ENCODE peak calls at places on chromosomes 7 and 10, in nine cellular contexts. One of them, this sample, is unnamed.

GRCh38 chr10:132517951-132518521 is 19.6 kb upstream of the INPP5A start:
- DNase-seq in AG09319: no peak
- DNase-seq in iPS-NIHi11: no peak
- DNase-seq in stimulated activated naive CD8-positive, alpha-beta T cell treated with anti-CD3 and anti-CD28 coated beads, Interleukin-15, Interleukin-2, amounts not matched to agents 100 U/mL and 50 U/mL, for 24 hours: no peak
- DNase-seq in mucosa of gallbladder: no peak
- DNase-seq in endothelial cell: no peak
- DNase-seq in midbrain: no peak
- DNase-seq in stimulated activated CD4-positive, alpha-beta T cell treated with anti-CD3 and anti-CD28 coated beads, Interleukin-1b, Interleukin-23, amount 100 ng/mL, for 1 hour: no peak
- DNase-seq in coronary artery: peak; percentile 66
- DNase-seq in this sample: no peak

GRCh38 chr7:153324094-153324493 is 564.5 kb downstream of the ACTR3B start:
- DNase-seq in iPS-NIHi11: no peak
- DNase-seq in coronary artery: no peak
- DNase-seq in AG09319: no peak
- DNase-seq in stimulated activated naive CD8-positive, alpha-beta T cell treated with anti-CD3 and anti-CD28 coated beads, Interleukin-15, Interleukin-2, amounts not matched to agents 100 U/mL and 50 U/mL, for 24 hours: no peak
- DNase-seq in endothelial cell: no peak
- DNase-seq in stimulated activated CD4-positive, alpha-beta T cell treated with anti-CD3 and anti-CD28 coated beads, Interleukin-1b, Interleukin-23, amount 100 ng/mL, for 1 hour: no peak
- DNase-seq in midbrain: no peak
- DNase-seq in mucosa of gallbladder: no peak
- DNase-seq in this sample: no peak

GRCh38 chr7:73343671-73344380 is 15.9 kb downstream of the FKBP6 start:
- DNase-seq in coronary artery: no peak
- DNase-seq in stimulated activated CD4-positive, alpha-beta T cell treated with anti-CD3 and anti-CD28 coated beads, Interleukin-1b, Interleukin-23, amount 100 ng/mL, for 1 hour: no peak
- DNase-seq in endothelial cell: no peak
- DNase-seq in stimulated activated naive CD8-positive, alpha-beta T cell treated with anti-CD3 and anti-CD28 coated beads, Interleukin-15, Interleukin-2, amounts not matched to agents 100 U/mL and 50 U/mL, for 24 hours: no peak
- DNase-seq in AG09319: no peak
- DNase-seq in iPS-NIHi11: no peak
- DNase-seq in mucosa of gallbladder: no peak
- DNase-seq in midbrain: no peak
- DNase-seq in this sample: no peak

GRCh38 chr7:105826143-105826542 is 50.3 kb downstream of the ATXN7L1 start:
- DNase-seq in mucosa of gallbladder: no peak
- DNase-seq in stimulated activated CD4-positive, alpha-beta T cell treated with anti-CD3 and anti-CD28 coated beads, Interleukin-1b, Interleukin-23, amount 100 ng/mL, for 1 hour: no peak
- DNase-seq in endothelial cell: no peak
- DNase-seq in stimulated activated naive CD8-positive, alpha-beta T cell treated with anti-CD3 and anti-CD28 coated beads, Interleukin-15, Interleukin-2, amounts not matched to agents 100 U/mL and 50 U/mL, for 24 hours: no peak
- DNase-seq in coronary artery: no peak
- DNase-seq in iPS-NIHi11: no peak
- DNase-seq in AG09319: no peak
- DNase-seq in midbrain: no peak
- DNase-seq in this sample: no peak

GRCh38 chr10:17453377-17454091 is 861 bp downstream of the ST8SIA6 start:
- DNase-seq in mucosa of gallbladder: no peak
- DNase-seq in stimulated activated naive CD8-positive, alpha-beta T cell treated with anti-CD3 and anti-CD28 coated beads, Interleukin-15, Interleukin-2, amounts not matched to agents 100 U/mL and 50 U/mL, for 24 hours: peak; percentile 45
- DNase-seq in stimulated activated CD4-positive, alpha-beta T cell treated with anti-CD3 and anti-CD28 coated beads, Interleukin-1b, Interleukin-23, amount 100 ng/mL, for 1 hour: no peak
- DNase-seq in AG09319: no peak
- DNase-seq in midbrain: no peak
- DNase-seq in iPS-NIHi11: peak; percentile 64
- DNase-seq in coronary artery: no peak
- DNase-seq in endothelial cell: peak; percentile 42
- DNase-seq in this sample: peak; percentile 16

GRCh38 chr7:64997927-64998391 is 7.1 kb upstream of the ZNF117 start:
- DNase-seq in AG09319: no peak
- DNase-seq in mucosa of gallbladder: peak; percentile 79
- DNase-seq in stimulated activated naive CD8-positive, alpha-beta T cell treated with anti-CD3 and anti-CD28 coated beads, Interleukin-15, Interleukin-2, amounts not matched to agents 100 U/mL and 50 U/mL, for 24 hours: no peak
- DNase-seq in iPS-NIHi11: peak; percentile 57
- DNase-seq in midbrain: no peak
- DNase-seq in stimulated activated CD4-positive, alpha-beta T cell treated with anti-CD3 and anti-CD28 coated beads, Interleukin-1b, Interleukin-23, amount 100 ng/mL, for 1 hour: no peak
- DNase-seq in coronary artery: no peak
- DNase-seq in endothelial cell: no peak
- DNase-seq in this sample: no peak

GRCh38 chr10:24310104-24310503 is 101.2 kb downstream of the KIAA1217 start:
- DNase-seq in coronary artery: no peak
- DNase-seq in stimulated activated CD4-positive, alpha-beta T cell treated with anti-CD3 and anti-CD28 coated beads, Interleukin-1b, Interleukin-23, amount 100 ng/mL, for 1 hour: no peak
- DNase-seq in endothelial cell: no peak
- DNase-seq in stimulated activated naive CD8-positive, alpha-beta T cell treated with anti-CD3 and anti-CD28 coated beads, Interleukin-15, Interleukin-2, amounts not matched to agents 100 U/mL and 50 U/mL, for 24 hours: no peak
- DNase-seq in mucosa of gallbladder: no peak
- DNase-seq in midbrain: no peak
- DNase-seq in iPS-NIHi11: no peak
- DNase-seq in AG09319: no peak
- DNase-seq in this sample: no peak

GRCh38 chr7:99324966-99325596 is 617 bp upstream of the ARPC1A start:
- DNase-seq in iPS-NIHi11: peak; percentile 31
- DNase-seq in midbrain: no peak
- DNase-seq in endothelial cell: no peak
- DNase-seq in mucosa of gallbladder: no peak
- DNase-seq in AG09319: no peak
- DNase-seq in coronary artery: no peak
- DNase-seq in stimulated activated CD4-positive, alpha-beta T cell treated with anti-CD3 and anti-CD28 coated beads, Interleukin-1b, Interleukin-23, amount 100 ng/mL, for 1 hour: no peak
- DNase-seq in stimulated activated naive CD8-positive, alpha-beta T cell treated with anti-CD3 and anti-CD28 coated beads, Interleukin-15, Interleukin-2, amounts not matched to agents 100 U/mL and 50 U/mL, for 24 hours: peak; percentile 11
- DNase-seq in this sample: no peak

GRCh38 chr7:45574521-45575500 is 643 bp downstream of the ADCY1 start:
- DNase-seq in mucosa of gallbladder: no peak
- DNase-seq in coronary artery: peak; percentile 63
- DNase-seq in stimulated activated naive CD8-positive, alpha-beta T cell treated with anti-CD3 and anti-CD28 coated beads, Interleukin-15, Interleukin-2, amounts not matched to agents 100 U/mL and 50 U/mL, for 24 hours: no peak
- DNase-seq in endothelial cell: peak; percentile 61
- DNase-seq in stimulated activated CD4-positive, alpha-beta T cell treated with anti-CD3 and anti-CD28 coated beads, Interleukin-1b, Interleukin-23, amount 100 ng/mL, for 1 hour: no peak
- DNase-seq in AG09319: no peak
- DNase-seq in iPS-NIHi11: peak; percentile 91
- DNase-seq in midbrain: peak; percentile 19
- DNase-seq in this sample: peak; percentile 46

GRCh38 chr10:73983096-73984047 is 14.5 kb upstream of the VCL start:
- DNase-seq in iPS-NIHi11: no peak
- DNase-seq in coronary artery: no peak
- DNase-seq in midbrain: no peak
- DNase-seq in endothelial cell: no peak
- DNase-seq in stimulated activated CD4-positive, alpha-beta T cell treated with anti-CD3 and anti-CD28 coated beads, Interleukin-1b, Interleukin-23, amount 100 ng/mL, for 1 hour: no peak
- DNase-seq in stimulated activated naive CD8-positive, alpha-beta T cell treated with anti-CD3 and anti-CD28 coated beads, Interleukin-15, Interleukin-2, amounts not matched to agents 100 U/mL and 50 U/mL, for 24 hours: no peak
- DNase-seq in AG09319: no peak
- DNase-seq in mucosa of gallbladder: no peak
- DNase-seq in this sample: no peak

GRCh38 chr7:114086906-114087651 is 168.3 kb upstream of the PPP1R3A start:
- DNase-seq in mucosa of gallbladder: no peak
- DNase-seq in AG09319: no peak
- DNase-seq in stimulated activated CD4-positive, alpha-beta T cell treated with anti-CD3 and anti-CD28 coated beads, Interleukin-1b, Interleukin-23, amount 100 ng/mL, for 1 hour: no peak
- DNase-seq in midbrain: peak; percentile 11
- DNase-seq in endothelial cell: peak; percentile 33
- DNase-seq in coronary artery: no peak
- DNase-seq in stimulated activated naive CD8-positive, alpha-beta T cell treated with anti-CD3 and anti-CD28 coated beads, Interleukin-15, Interleukin-2, amounts not matched to agents 100 U/mL and 50 U/mL, for 24 hours: peak; percentile 3
- DNase-seq in iPS-NIHi11: peak; percentile 11
- DNase-seq in this sample: peak; percentile 6

GRCh38 chr7:109003742-109004141 is 434.1 kb downstream of the DNAJB9 start:
- DNase-seq in mucosa of gallbladder: no peak
- DNase-seq in iPS-NIHi11: no peak
- DNase-seq in AG09319: no peak
- DNase-seq in midbrain: no peak
- DNase-seq in endothelial cell: no peak
- DNase-seq in stimulated activated CD4-positive, alpha-beta T cell treated with anti-CD3 and anti-CD28 coated beads, Interleukin-1b, Interleukin-23, amount 100 ng/mL, for 1 hour: no peak
- DNase-seq in stimulated activated naive CD8-positive, alpha-beta T cell treated with anti-CD3 and anti-CD28 coated beads, Interleukin-15, Interleukin-2, amounts not matched to agents 100 U/mL and 50 U/mL, for 24 hours: no peak
- DNase-seq in coronary artery: no peak
- DNase-seq in this sample: no peak

GRCh38 chr10:101941871-101942270 is 98.3 kb upstream of the KCNIP2 start:
- DNase-seq in mucosa of gallbladder: no peak
- DNase-seq in coronary artery: no peak
- DNase-seq in iPS-NIHi11: no peak
- DNase-seq in midbrain: no peak
- DNase-seq in stimulated activated naive CD8-positive, alpha-beta T cell treated with anti-CD3 and anti-CD28 coated beads, Interleukin-15, Interleukin-2, amounts not matched to agents 100 U/mL and 50 U/mL, for 24 hours: no peak
- DNase-seq in stimulated activated CD4-positive, alpha-beta T cell treated with anti-CD3 and anti-CD28 coated beads, Interleukin-1b, Interleukin-23, amount 100 ng/mL, for 1 hour: no peak
- DNase-seq in endothelial cell: no peak
- DNase-seq in AG09319: no peak
- DNase-seq in this sample: no peak

GRCh38 chr10:23310443-23310842 is 34.2 kb downstream of the C10orf67 start:
- DNase-seq in coronary artery: no peak
- DNase-seq in iPS-NIHi11: no peak
- DNase-seq in stimulated activated naive CD8-positive, alpha-beta T cell treated with anti-CD3 and anti-CD28 coated beads, Interleukin-15, Interleukin-2, amounts not matched to agents 100 U/mL and 50 U/mL, for 24 hours: no peak
- DNase-seq in mucosa of gallbladder: no peak
- DNase-seq in endothelial cell: no peak
- DNase-seq in stimulated activated CD4-positive, alpha-beta T cell treated with anti-CD3 and anti-CD28 coated beads, Interleukin-1b, Interleukin-23, amount 100 ng/mL, for 1 hour: no peak
- DNase-seq in midbrain: no peak
- DNase-seq in AG09319: no peak
- DNase-seq in this sample: no peak

GRCh38 chr10:95405655-95406054 is 114.9 kb upstream of the PDLIM1 start:
- DNase-seq in coronary artery: no peak
- DNase-seq in endothelial cell: no peak
- DNase-seq in iPS-NIHi11: no peak
- DNase-seq in AG09319: no peak
- DNase-seq in stimulated activated CD4-positive, alpha-beta T cell treated with anti-CD3 and anti-CD28 coated beads, Interleukin-1b, Interleukin-23, amount 100 ng/mL, for 1 hour: no peak
- DNase-seq in midbrain: no peak
- DNase-seq in stimulated activated naive CD8-positive, alpha-beta T cell treated with anti-CD3 and anti-CD28 coated beads, Interleukin-15, Interleukin-2, amounts not matched to agents 100 U/mL and 50 U/mL, for 24 hours: no peak
- DNase-seq in mucosa of gallbladder: no peak
- DNase-seq in this sample: no peak

GRCh38 chr10:126458453-126458852 is 70.2 kb upstream of the ADAM12 start:
- DNase-seq in mucosa of gallbladder: no peak
- DNase-seq in midbrain: no peak
- DNase-seq in coronary artery: no peak
- DNase-seq in stimulated activated CD4-positive, alpha-beta T cell treated with anti-CD3 and anti-CD28 coated beads, Interleukin-1b, Interleukin-23, amount 100 ng/mL, for 1 hour: no peak
- DNase-seq in iPS-NIHi11: no peak
- DNase-seq in endothelial cell: no peak
- DNase-seq in AG09319: no peak
- DNase-seq in stimulated activated naive CD8-positive, alpha-beta T cell treated with anti-CD3 and anti-CD28 coated beads, Interleukin-15, Interleukin-2, amounts not matched to agents 100 U/mL and 50 U/mL, for 24 hours: no peak
- DNase-seq in this sample: no peak

GRCh38 chr10:79560160-79560709 is at the start of gene SFTPA2:
- DNase-seq in iPS-NIHi11: no peak
- DNase-seq in stimulated activated CD4-positive, alpha-beta T cell treated with anti-CD3 and anti-CD28 coated beads, Interleukin-1b, Interleukin-23, amount 100 ng/mL, for 1 hour: no peak
- DNase-seq in stimulated activated naive CD8-positive, alpha-beta T cell treated with anti-CD3 and anti-CD28 coated beads, Interleukin-15, Interleukin-2, amounts not matched to agents 100 U/mL and 50 U/mL, for 24 hours: no peak
- DNase-seq in coronary artery: no peak
- DNase-seq in AG09319: no peak
- DNase-seq in midbrain: no peak
- DNase-seq in mucosa of gallbladder: no peak
- DNase-seq in endothelial cell: no peak
- DNase-seq in this sample: no peak

GRCh38 chr7:129774359-129774758 is 162.8 kb downstream of the NRF1 start:
- DNase-seq in mucosa of gallbladder: no peak
- DNase-seq in endothelial cell: no peak
- DNase-seq in stimulated activated CD4-positive, alpha-beta T cell treated with anti-CD3 and anti-CD28 coated beads, Interleukin-1b, Interleukin-23, amount 100 ng/mL, for 1 hour: no peak
- DNase-seq in midbrain: no peak
- DNase-seq in iPS-NIHi11: peak; percentile 55
- DNase-seq in coronary artery: no peak
- DNase-seq in AG09319: no peak
- DNase-seq in stimulated activated naive CD8-positive, alpha-beta T cell treated with anti-CD3 and anti-CD28 coated beads, Interleukin-15, Interleukin-2, amounts not matched to agents 100 U/mL and 50 U/mL, for 24 hours: no peak
- DNase-seq in this sample: no peak

This sample was measured in neural crest cell.